ENCODE peak calls at places on chromosomes 3 and 15, in eight cellular contexts. V is tibial nerve, W is ovary, G is Panc1, T is right atrium auricular region, F is breast epithelium, U is RWPE1, Q is uterus. L is an unnamed sample.

GRCh38 chr3:112894258-112894657 is 47.6 kb upstream of the CD200R1L start:
- DNase-seq in T (no peak), U (no peak), F (no peak), W (no peak), G (no peak), Q (no peak), V (no peak), L (no peak)

GRCh38 chr3:122067588-122068240 is 12.6 kb downstream of the CD86 start:
- DNase-seq in U (no peak), G (no peak), F (no peak), Q (no peak), V (no peak), T (no peak), W (no peak), L (no peak)

GRCh38 chr3:126083511-126083912 is 412 bp downstream of the SLC41A3 start:
- DNase-seq in U (peak), V (no peak), T (no peak), Q (no peak), W (peak), G (no peak), F (no peak), L (no peak)

GRCh38 chr15:68700395-68701123 is 120.1 kb downstream of the ANP32A start:
- DNase-seq in U (no peak), V (no peak), Q (peak), F (no peak), W (peak), T (peak), G (no peak), L (no peak)

GRCh38 chr3:71926690-71927089 is 141.7 kb upstream of the PROK2 start:
- DNase-seq in Q (no peak), V (no peak), U (no peak), F (no peak), T (no peak), G (no peak), W (no peak), L (no peak)

GRCh38 chr3:172040976-172041963 is 1.9 kb downstream of the FNDC3B start:
- DNase-seq in G (no peak), W (peak), U (peak), F (no peak), V (peak), Q (peak), T (no peak), L (no peak)

GRCh38 chr15:65069179-65069578 is 1.4 kb upstream of the RASL12 start:
- DNase-seq in V (no peak), T (no peak), Q (peak), W (peak), U (no peak), F (no peak), G (no peak), L (peak)

GRCh38 chr15:59222106-59222505 is 15.5 kb downstream of the LDHAL6B start:
- DNase-seq in V (no peak), T (no peak), G (no peak), W (no peak), U (no peak), Q (no peak), F (no peak), L (no peak)

GRCh38 chr3:110773413-110773954 is 298.1 kb upstream of the NECTIN3 start:
- DNase-seq in F (no peak), Q (no peak), T (no peak), W (no peak), V (no peak), U (no peak), G (no peak), L (no peak)

GRCh38 chr15:68844856-68845550 is 24.3 kb upstream of the ANP32A start:
- DNase-seq in Q (no peak), W (no peak), G (no peak), F (no peak), V (no peak), U (no peak), T (no peak), L (no peak)

GRCh38 chr15:50685976-50686467 is 575 bp downstream of the TRPM7 start:
- DNase-seq in F (peak), U (peak), T (peak), Q (peak), G (no peak), V (peak), W (peak), L (peak)

GRCh38 chr15:28118531-28118930 is 19.4 kb upstream of the OCA2 start:
- DNase-seq in G (no peak), W (no peak), Q (no peak), F (no peak), U (no peak), V (no peak), T (no peak), L (no peak)

GRCh38 chr3:52023860-52024764 is 28.4 kb upstream of the RPL29 start:
- DNase-seq in U (no peak), F (no peak), G (no peak), T (no peak), V (no peak), Q (no peak), W (no peak), L (no peak)

GRCh38 chr3:174325834-174326705 is 533.1 kb upstream of the NAALADL2 start:
- DNase-seq in G (no peak), V (no peak), T (no peak), W (no peak), U (no peak), Q (no peak), F (no peak), L (no peak)

GRCh38 chr3:196662033-196662432 is 22.5 kb downstream of the NRROS start:
- DNase-seq in T (no peak), V (no peak), W (no peak), G (no peak), Q (no peak), F (peak), U (no peak), L (no peak)

GRCh38 chr15:82950295-82950694 is 2.2 kb downstream of the HOMER2 start:
- DNase-seq in V (no peak), G (no peak), F (no peak), U (no peak), T (no peak), W (no peak), Q (no peak), L (no peak)

GRCh38 chr15:70480196-70480856 is 283.0 kb downstream of the UACA start:
- DNase-seq in G (no peak), F (no peak), W (no peak), Q (no peak), U (no peak), V (no peak), T (no peak), L (no peak)

GRCh38 chr15:78695849-78696248 is 54.8 kb upstream of the CHRNB4 start:
- DNase-seq in G (no peak), T (no peak), F (no peak), U (no peak), Q (no peak), W (no peak), V (no peak), L (no peak)

GRCh38 chr3:138219255-138219654 is 32.2 kb downstream of the ARMC8 start:
- DNase-seq in Q (no peak), T (no peak), W (no peak), G (no peak), F (no peak), U (no peak), V (no peak), L (no peak)

GRCh38 chr3:186361246-186361611 is 805 bp downstream of the DGKG start:
- DNase-seq in U (no peak), V (no peak), T (no peak), W (no peak), G (no peak), F (no peak), Q (no peak), L (no peak)

GRCh38 chr3:173617490-173617889 is 219.9 kb downstream of the NLGN1 start:
- DNase-seq in T (no peak), W (no peak), Q (no peak), G (no peak), V (no peak), U (no peak), F (no peak), L (peak)

GRCh38 chr3:170799009-170799408 is 71.0 kb downstream of the RPL22L1 start:
- DNase-seq in G (no peak), V (no peak), U (no peak), W (no peak), F (no peak), Q (no peak), T (no peak), L (no peak)

GRCh38 chr3:197615430-197615829 is 59.7 kb upstream of the BDH1 start:
- DNase-seq in F (no peak), G (no peak), V (no peak), U (no peak), Q (no peak), W (no peak), T (no peak), L (no peak)

GRCh38 chr15:54082836-54083492 is 104.7 kb downstream of the UNC13C start:
- DNase-seq in F (no peak), U (peak), G (peak), T (no peak), V (no peak), W (no peak), Q (no peak), L (no peak)

GRCh38 chr3:57956119-57956832 is 51.9 kb upstream of the FLNB start:
- DNase-seq in T (no peak), G (no peak), F (no peak), Q (no peak), U (no peak), W (no peak), V (no peak), L (no peak)

GRCh38 chr3:34011171-34012101 is 213.0 kb downstream of the PDCD6IP start:
- DNase-seq in W (no peak), F (no peak), G (peak), T (no peak), Q (no peak), U (no peak), V (no peak), L (no peak)

GRCh38 chr15:99707481-99708270 is 25.6 kb downstream of the LYSMD4 start:
- DNase-seq in T (no peak), G (no peak), Q (no peak), W (no peak), V (no peak), U (peak), F (no peak), L (no peak)

GRCh38 chr3:197542741-197543454 is 12.9 kb downstream of the BDH1 start:
- DNase-seq in T (no peak), V (peak), U (no peak), Q (no peak), F (no peak), G (no peak), W (no peak), L (peak)

GRCh38 chr3:133881987-133882825 is 13.5 kb downstream of the RAB6B start:
- DNase-seq in W (no peak), F (no peak), U (no peak), Q (no peak), G (no peak), V (no peak), T (peak), L (no peak)

GRCh38 chr15:99426431-99427105 is 139.2 kb upstream of the MEF2A start:
- DNase-seq in W (peak), G (no peak), T (no peak), V (no peak), Q (peak), U (no peak), F (peak), L (peak)

GRCh38 chr15:99424978-99425665 is 140.7 kb upstream of the MEF2A start:
- DNase-seq in V (peak), W (peak), Q (peak), F (no peak), T (peak), G (no peak), U (peak), L (peak)

GRCh38 chr3:49910409-49911123 is 6.9 kb upstream of the MST1R start:
- DNase-seq in W (no peak), F (no peak), V (no peak), Q (no peak), U (no peak), G (no peak), T (no peak), L (no peak)

GRCh38 chr15:85582719-85583089 is 202.3 kb downstream of the AKAP13 start:
- DNase-seq in V (peak), G (no peak), Q (peak), U (no peak), F (no peak), T (peak), W (peak), L (no peak)

GRCh38 chr3:8756671-8757070 is 12.7 kb downstream of the OXTR start:
- DNase-seq in W (no peak), V (no peak), F (no peak), U (no peak), T (no peak), G (no peak), Q (no peak), L (no peak)

GRCh38 chr3:11452988-11453847 is 181.0 kb downstream of the ATG7 start:
- DNase-seq in Q (peak), V (no peak), U (no peak), T (no peak), W (no peak), F (no peak), G (no peak), L (no peak)

GRCh38 chr15:40252438-40253178 is 13.7 kb downstream of the PAK6 start:
- DNase-seq in G (no peak), F (no peak), U (no peak), V (no peak), Q (no peak), W (peak), T (no peak), L (peak)

GRCh38 chr3:49470714-49471420 is 800 bp downstream of the DAG1 start:
- DNase-seq in F (no peak), T (no peak), G (no peak), Q (no peak), W (no peak), U (no peak), V (peak), L (no peak)

GRCh38 chr3:20529911-20530310 is 343.9 kb upstream of the SGO1 start:
- DNase-seq in U (no peak), V (no peak), G (no peak), W (no peak), T (no peak), F (no peak), Q (no peak), L (no peak)

GRCh38 chr3:148606979-148607378 is 90.7 kb upstream of the AGTR1 start:
- DNase-seq in V (peak), G (no peak), F (no peak), Q (no peak), T (no peak), W (no peak), U (no peak), L (no peak)
- H3K27ac ChIP-seq in V (no peak), G (no peak), F (no peak), Q (no peak), T (peak), W (no peak), U (no peak), L (no peak)

GRCh38 chr15:91884604-91885003 is 31.1 kb downstream of the SLCO3A1 start:
- DNase-seq in W (no peak), Q (no peak), V (no peak), G (no peak), T (no peak), F (no peak), U (no peak), L (no peak)

GRCh38 chr15:91887321-91887720 is 33.8 kb downstream of the SLCO3A1 start:
- DNase-seq in F (no peak), G (no peak), W (no peak), Q (no peak), T (no peak), V (no peak), U (no peak), L (no peak)

GRCh38 chr15:91886878-91887277 is 33.4 kb downstream of the SLCO3A1 start:
- DNase-seq in F (no peak), T (no peak), W (no peak), U (no peak), G (no peak), Q (no peak), V (no peak), L (no peak)

GRCh38 chr15:91885054-91885453 is 31.5 kb downstream of the SLCO3A1 start:
- DNase-seq in V (no peak), W (no peak), T (no peak), F (no peak), U (no peak), Q (no peak), G (no peak), L (no peak)

GRCh38 chr15:91885714-91886265 is 32.3 kb downstream of the SLCO3A1 start:
- DNase-seq in G (no peak), T (no peak), Q (no peak), U (no peak), F (no peak), V (no peak), W (no peak), L (no peak)
- TF ChIP-seq CTCF in G (peak), T (peak), Q (no peak), U (no peak), F (no peak), V (peak), W (no peak), L (peak)

GRCh38 chr3:105456017-105456416 is 89.3 kb downstream of the ALCAM start:
- DNase-seq in T (no peak), F (no peak), G (no peak), U (no peak), W (no peak), Q (no peak), V (no peak), L (no peak)

GRCh38 chr3:105459566-105460290 is 93.0 kb downstream of the ALCAM start:
- DNase-seq in F (no peak), W (no peak), V (no peak), G (no peak), T (no peak), Q (no peak), U (no peak), L (no peak)

GRCh38 chr3:105458518-105459215 is 92.0 kb downstream of the ALCAM start:
- DNase-seq in Q (no peak), W (no peak), V (no peak), T (no peak), F (no peak), G (no peak), U (no peak), L (no peak)
- H3K27ac ChIP-seq in Q (no peak), W (no peak), V (no peak), T (no peak), F (no peak), G (no peak), U (no peak), L (no peak)

GRCh38 chr15:43881944-43882343 is 55.1 kb downstream of the WDR76 start:
- DNase-seq in F (no peak), Q (no peak), V (no peak), U (no peak), T (no peak), W (no peak), G (no peak), L (no peak)
- TF ChIP-seq CTCF in F (no peak), Q (no peak), V (no peak), U (no peak), T (peak), W (no peak), G (peak), L (no peak)

GRCh38 chr3:69086133-69086722 is 1.5 kb downstream of the ARL6IP5 start:
- DNase-seq in U (peak), Q (peak), G (no peak), F (peak), W (peak), T (peak), V (peak), L (peak)
- H3K27ac ChIP-seq in U (peak), Q (peak), G (peak), F (peak), W (peak), T (peak), V (peak), L (peak)

DNA sequence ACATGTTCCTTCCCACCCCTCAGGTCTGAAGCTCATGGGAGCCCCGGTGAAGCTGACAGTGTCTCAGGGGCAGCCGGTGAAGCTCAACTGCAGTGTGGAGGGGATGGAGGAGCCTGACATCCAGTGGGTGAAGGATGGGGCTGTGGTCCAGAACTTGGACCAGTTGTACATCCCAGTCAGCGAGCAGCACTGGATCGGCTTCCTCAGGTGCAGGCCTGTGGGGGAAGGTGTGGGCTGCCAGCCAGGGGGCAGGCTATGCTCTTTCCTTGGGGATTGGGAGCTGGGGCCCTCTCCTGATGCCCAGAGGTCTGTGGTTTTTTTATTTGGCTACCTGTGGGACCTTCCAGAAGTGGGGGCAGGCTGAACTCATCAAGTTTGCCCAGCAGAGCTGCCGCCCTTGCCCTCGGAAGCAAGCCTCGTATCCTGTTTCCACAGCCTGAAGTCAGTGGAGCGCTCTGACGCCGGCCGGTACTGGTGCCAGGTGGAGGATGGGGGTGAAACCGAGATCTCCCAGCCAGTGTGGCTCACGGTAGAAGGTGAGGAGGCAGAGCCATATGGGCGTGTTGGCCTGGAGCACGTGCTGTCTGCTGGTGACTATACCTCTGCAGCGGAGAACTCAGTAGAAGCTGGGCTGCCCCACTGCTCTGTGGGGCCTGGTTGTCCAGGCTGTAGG is 2.2 kb downstream of the TYRO3 start:
- DNase-seq in W (peak), T (no peak), G (no peak), F (no peak), Q (peak), V (no peak), U (no peak), L (peak)
- TF ChIP-seq CTCF in W (no peak), T (no peak), G (no peak), F (no peak), Q (no peak), V (no peak), U (no peak), L (no peak)